ENCODE peak calls at places on chromosomes 3 and 15, in four cellular contexts. F is K562, B is GM12878, Z is HepG2. Q is an unnamed sample.

GRCh38 chr15:48143856-48144255 is 23.1 kb downstream of the SLC24A5 start:
- DNase-seq in Z (no peak), F (no peak), B (no peak), Q (no peak)

GRCh38 chr15:31080618-31081017 is 20.9 kb downstream of the TRPM1 start:
- DNase-seq in Z (no peak), F (peak), B (no peak), Q (peak)

GRCh38 chr3:21158801-21159564 is 592.0 kb downstream of the ZNF385D start:
- DNase-seq in B (no peak), F (no peak), Z (no peak), Q (no peak)

GRCh38 chr3:177658354-177658753 is 461.1 kb upstream of the TBL1XR1 start:
- DNase-seq in Z (no peak), F (no peak), B (no peak), Q (no peak)

GRCh38 chr3:72996121-72996472 is 514 bp upstream of the PPP4R2 start:
- DNase-seq in Z (no peak), B (no peak), F (no peak), Q (no peak)

GRCh38 chr3:37453393-37454391 is 279.3 kb upstream of the LRRFIP2 start:
- DNase-seq in B (no peak), F (no peak), Z (peak), Q (no peak)

GRCh38 chr3:4825572-4826236 is 153.5 kb upstream of the BHLHE40 start:
- DNase-seq in Z (peak), F (peak), B (no peak), Q (peak)

GRCh38 chr15:33994005-33994615 is 25.8 kb downstream of the CHRM5 start:
- DNase-seq in B (no peak), F (no peak), Z (peak), Q (no peak)

GRCh38 chr15:71559616-71560015 is 250.7 kb upstream of the NR2E3 start:
- DNase-seq in F (no peak), B (no peak), Z (no peak), Q (no peak)

GRCh38 chr3:71302604-71303003 is 280.9 kb downstream of the FOXP1 start:
- DNase-seq in Z (no peak), F (no peak), B (no peak), Q (no peak)

GRCh38 chr3:56899851-56900250 is 98.1 kb upstream of the ARHGEF3 start:
- DNase-seq in F (no peak), Z (no peak), B (no peak), Q (no peak)

GRCh38 chr3:134898315-134898714 is 103.3 kb downstream of the EPHB1 start:
- DNase-seq in Z (no peak), F (no peak), B (no peak), Q (no peak)

GRCh38 chr15:70748281-70748747 is 15.0 kb downstream of the UACA start:
- DNase-seq in Z (no peak), B (no peak), F (no peak), Q (no peak)

DNA sequence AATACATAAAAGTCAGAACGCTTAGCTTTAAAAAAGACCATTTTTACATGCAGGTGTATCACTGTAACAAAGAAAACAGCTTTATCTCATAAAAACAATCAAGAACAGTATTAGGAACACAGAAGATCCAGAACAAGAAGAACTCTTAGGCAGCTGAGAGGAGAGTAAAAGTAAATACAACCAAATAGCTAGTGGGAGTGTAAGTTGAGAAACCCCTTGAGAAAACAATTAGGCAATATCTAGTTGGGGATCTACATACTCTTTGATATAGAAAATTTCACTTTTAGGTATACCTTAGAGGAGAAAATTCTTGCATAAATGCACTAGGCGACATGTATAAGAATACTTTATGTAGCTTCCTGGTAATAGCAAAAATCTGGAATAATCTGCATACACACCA is 7.5 kb downstream of the TMF1 start:
- DNase-seq in Z (no peak), B (no peak), F (no peak), Q (no peak)
- TF ChIP-seq POLR2AphosphoS2 in Z (no peak), B (no peak), F (no peak), Q (no peak)

DNA sequence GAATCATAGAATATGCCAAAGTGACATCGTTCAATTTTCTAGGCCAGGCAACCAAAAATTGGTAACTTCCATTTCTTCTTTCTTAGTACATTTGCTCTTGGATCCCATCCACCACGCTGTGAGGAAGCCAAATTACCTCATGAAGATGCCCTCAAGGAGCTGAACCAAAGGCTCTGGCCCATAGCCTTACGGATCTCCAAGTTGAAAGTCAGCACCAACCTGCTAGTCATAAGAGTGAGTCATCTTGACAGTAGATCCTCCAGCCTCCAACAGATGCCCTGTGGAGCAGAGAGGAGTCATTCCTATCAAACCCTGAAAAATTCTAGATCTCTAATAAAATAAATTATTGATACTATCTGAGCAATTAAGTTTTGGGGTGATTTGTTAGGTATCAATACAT is 322.5 kb upstream of the COL8A1 start:
- DNase-seq in Z (no peak), B (no peak), F (no peak), Q (no peak)
- TF ChIP-seq KDM1A in Z (no peak), B (no peak), F (no peak), Q (no peak)

GRCh38 chr15:60379466-60380274 is 18.1 kb downstream of the ANXA2 start:
- DNase-seq in F (no peak), Z (peak), B (no peak), Q (no peak)
- TF ChIP-seq POLR2AphosphoS2 in F (no peak), Z (no peak), B (no peak), Q (peak)

DNA sequence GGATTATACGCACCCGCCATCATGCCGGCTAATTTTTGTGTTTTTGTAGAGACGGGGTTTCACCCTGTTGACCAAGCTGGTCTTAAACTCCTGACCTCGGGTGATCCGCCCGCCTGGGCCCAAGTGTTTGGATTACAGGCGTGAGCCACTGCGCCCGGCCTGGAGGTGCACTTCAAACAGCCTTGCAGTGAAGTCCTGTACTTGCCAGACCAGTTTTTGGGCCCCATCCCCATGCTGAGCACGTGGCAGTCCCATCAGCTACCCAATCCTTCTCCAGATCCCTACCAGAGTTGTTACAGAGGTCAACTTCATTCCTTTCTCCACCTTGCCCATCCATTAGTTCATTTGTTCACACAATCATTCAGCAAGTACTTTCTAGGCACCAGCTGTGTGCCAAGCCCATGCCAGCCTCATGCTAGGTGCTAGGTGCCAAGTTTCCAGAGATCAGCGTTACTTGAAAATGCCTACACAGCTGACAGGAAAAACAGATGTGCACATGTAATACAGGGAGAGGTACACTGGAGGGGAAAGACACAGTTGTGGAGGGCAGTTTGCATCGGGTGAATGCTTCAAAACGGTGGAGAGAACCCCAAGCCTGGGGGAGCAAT is 2.2 kb downstream of the DNAH1 start:
- DNase-seq in B (no peak), F (no peak), Z (no peak), Q (no peak)
- TF ChIP-seq KDM1A in B (no peak), F (no peak), Z (no peak), Q (no peak)

GRCh38 chr15:36447373-36447772 is 132.1 kb upstream of the CDIN1 start:
- DNase-seq in B (no peak), F (no peak), Z (no peak), Q (no peak)

GRCh38 chr15:36448418-36448817 is 131.0 kb upstream of the CDIN1 start:
- DNase-seq in F (no peak), B (no peak), Z (no peak), Q (no peak)

GRCh38 chr15:36449662-36450145 is 129.7 kb upstream of the CDIN1 start:
- DNase-seq in Z (no peak), B (no peak), F (peak), Q (no peak)

GRCh38 chr15:36449084-36449661 is 130.3 kb upstream of the CDIN1 start:
- DNase-seq in B (no peak), Z (no peak), F (peak), Q (no peak)
- TF ChIP-seq POLR2AphosphoS2 in B (no peak), Z (no peak), F (no peak), Q (no peak)

GRCh38 chr3:10006048-10006761 is 19.6 kb upstream of the EMC3 start:
- DNase-seq in F (no peak), B (no peak), Z (peak), Q (no peak)

GRCh38 chr3:10004960-10005564 is 18.4 kb upstream of the EMC3 start:
- DNase-seq in F (no peak), Z (peak), B (no peak), Q (no peak)

GRCh38 chr3:10002951-10003350 is 16.3 kb upstream of the EMC3 start:
- DNase-seq in F (no peak), B (no peak), Z (no peak), Q (no peak)

GRCh38 chr3:10004506-10004905 is 17.9 kb upstream of the EMC3 start:
- DNase-seq in Z (no peak), F (no peak), B (no peak), Q (no peak)

GRCh38 chr3:10000686-10001085 is 14.0 kb upstream of the EMC3 start:
- DNase-seq in Z (no peak), F (no peak), B (no peak), Q (no peak)
- TF ChIP-seq KDM1A in Z (no peak), F (no peak), B (no peak), Q (no peak)

GRCh38 chr3:41447701-41448100 is 248.4 kb downstream of the CTNNB1 start:
- DNase-seq in Z (no peak), F (no peak), B (no peak), Q (no peak)

GRCh38 chr3:41448396-41448795 is 249.1 kb downstream of the CTNNB1 start:
- DNase-seq in B (no peak), F (no peak), Z (no peak), Q (no peak)

GRCh38 chr3:41450416-41451231 is 251.3 kb downstream of the CTNNB1 start:
- DNase-seq in F (no peak), B (no peak), Z (no peak), Q (no peak)
- TF ChIP-seq POLR2AphosphoS2 in F (no peak), B (no peak), Z (no peak), Q (no peak)

DNA sequence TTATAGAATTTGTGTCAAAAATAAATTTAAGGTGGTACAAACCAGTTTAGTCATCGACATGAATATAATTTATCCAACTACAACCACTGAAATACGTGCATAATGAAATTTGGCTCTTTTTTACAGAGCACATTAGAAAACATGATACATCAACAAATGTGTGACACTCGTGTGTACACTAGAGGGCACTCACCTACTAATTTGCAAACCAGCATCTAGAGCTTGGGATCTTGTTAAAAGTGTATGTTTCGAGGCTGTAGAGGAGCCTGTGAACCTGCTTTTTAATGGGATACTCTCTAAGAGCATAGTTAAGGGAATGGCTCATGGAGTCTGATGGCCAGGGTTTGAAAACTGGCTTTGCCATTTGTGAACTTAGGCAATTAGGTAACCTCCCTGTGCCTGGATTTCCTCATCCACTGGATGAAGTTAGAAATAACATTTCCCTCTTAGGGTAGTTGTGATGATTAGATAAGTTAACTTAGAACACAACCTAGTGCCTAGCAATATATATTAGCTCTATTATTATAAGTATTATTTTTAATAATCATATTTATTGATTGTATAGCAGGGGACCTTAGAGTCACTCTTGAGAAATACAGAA is 8.8 kb upstream of the CPOX start:
- DNase-seq in Z (peak), B (peak), F (peak), Q (peak)
- TF ChIP-seq KDM1A in Z (no peak), B (no peak), F (no peak), Q (no peak)

GRCh38 chr15:26082833-26083174 is 219.7 kb upstream of the ATP10A start:
- DNase-seq in B (no peak), Z (no peak), F (no peak), Q (no peak)
- TF ChIP-seq POLR2AphosphoS2 in B (no peak), Z (no peak), F (no peak), Q (no peak)

Q was measured in A549.